ENCODE peak calls at places on chromosomes 7 and 10, in six cellular contexts. X, U, W, D, J and S are unnamed samples.

GRCh38 chr10:60420991-60421894 is 31.6 kb upstream of the ANK3 start:
- ATAC-seq in X (no peak), U (no peak), W (no peak), D (no peak), J (no peak), S (no peak)

GRCh38 chr7:133434246-133434865 is 181.5 kb downstream of the EXOC4 start:
- ATAC-seq in X (no peak), U (no peak), W (no peak), D (peak), J (no peak), S (no peak)

GRCh38 chr7:218316-218715 is 25.9 kb downstream of the FAM20C start:
- ATAC-seq in X (no peak), U (peak), W (no peak), D (no peak), J (no peak), S (no peak)

GRCh38 chr7:22255834-22256233 is 101.1 kb downstream of the RAPGEF5 start:
- ATAC-seq in X (no peak), U (no peak), W (no peak), D (peak), J (peak), S (peak)

GRCh38 chr7:141231018-141231792 is 157.3 kb downstream of the TMEM178B start:
- ATAC-seq in X (peak), U (no peak), W (no peak), D (peak), J (no peak), S (no peak)

GRCh38 chr7:43212921-43213320 is 100.5 kb downstream of the HECW1 start:
- ATAC-seq in X (no peak), U (no peak), W (no peak), D (no peak), J (no peak), S (no peak)

GRCh38 chr10:60905580-60905979 is 38.4 kb downstream of the RHOBTB1 start:
- ATAC-seq in X (peak), U (no peak), W (peak), D (no peak), J (no peak), S (no peak)

GRCh38 chr10:49309691-49310371 is 10.9 kb downstream of the C10orf71 start:
- ATAC-seq in X (no peak), U (peak), W (no peak), D (no peak), J (peak), S (peak)

GRCh38 chr7:199465-200249 is 7.3 kb downstream of the FAM20C start:
- ATAC-seq in X (peak), U (no peak), W (peak), D (peak), J (no peak), S (no peak)

GRCh38 chr10:117163061-117163953 is 25.2 kb upstream of the VAX1 start:
- ATAC-seq in X (no peak), U (peak), W (no peak), D (peak), J (no peak), S (no peak)

GRCh38 chr10:12188656-12189055 is 7.0 kb downstream of the NUDT5 start:
- ATAC-seq in X (no peak), U (no peak), W (no peak), D (no peak), J (no peak), S (no peak)

GRCh38 chr10:28628184-28628893 is 49.0 kb upstream of the BAMBI start:
- ATAC-seq in X (peak), U (peak), W (peak), D (peak), J (peak), S (peak)

GRCh38 chr10:80015911-80016590 is 62.4 kb upstream of the TMEM254 start:
- ATAC-seq in X (no peak), U (no peak), W (no peak), D (peak), J (no peak), S (no peak)

GRCh38 chr10:70354566-70355233 is 27.7 kb downstream of the LRRC20 start:
- ATAC-seq in X (no peak), U (no peak), W (no peak), D (peak), J (no peak), S (no peak)

GRCh38 chr10:76337641-76338040 is 906.2 kb downstream of the LRMDA start:
- ATAC-seq in X (no peak), U (no peak), W (no peak), D (no peak), J (no peak), S (no peak)

GRCh38 chr10:4312046-4312835 is 513.8 kb upstream of the AKR1E2 start:
- ATAC-seq in X (no peak), U (no peak), W (no peak), D (no peak), J (no peak), S (no peak)

GRCh38 chr7:129569811-129570215 is 41.7 kb upstream of the NRF1 start:
- ATAC-seq in X (no peak), U (no peak), W (peak), D (no peak), J (no peak), S (no peak)

GRCh38 chr7:7704867-7705266 is 13.5 kb downstream of the RPA3 start:
- ATAC-seq in X (no peak), U (no peak), W (no peak), D (no peak), J (no peak), S (no peak)

GRCh38 chr10:51770719-51771118 is 71.3 kb upstream of the CSTF2T start:
- ATAC-seq in X (peak), U (no peak), W (no peak), D (no peak), J (no peak), S (no peak)

GRCh38 chr10:132397671-132398565 is 918 bp downstream of the PWWP2B start:
- ATAC-seq in X (no peak), U (peak), W (peak), D (no peak), J (peak), S (peak)